ENCODE peak calls at places on chromosomes 13 and 19, in eight cellular contexts. One of them, this sample, is unnamed. For H3K4me1, the result is how much of the 10 kb centered on the place peaks cover.

GRCh38 chr13:102402292-102402691 is 444 bp upstream of the FGF14 start:
- DNase-seq in left ventricle myocardium inferior: peak
- DNase-seq in K562: no peak
- DNase-seq in right lobe of liver: peak
- DNase-seq in uterus: peak
- DNase-seq in fibroblast of lung: peak
- DNase-seq in heart right ventricle: peak
- DNase-seq in ovary: no peak
- DNase-seq in this sample: no peak

GRCh38 chr13:40251343-40252032 is 415.0 kb downstream of the FOXO1 start:
- DNase-seq in left ventricle myocardium inferior: no peak
- DNase-seq in K562: no peak
- DNase-seq in right lobe of liver: no peak
- DNase-seq in uterus: no peak
- DNase-seq in fibroblast of lung: no peak
- DNase-seq in heart right ventricle: no peak
- DNase-seq in ovary: no peak
- DNase-seq in this sample: no peak

GRCh38 chr19:45768644-45769053 is 403 bp downstream of the SIX5 start:
- DNase-seq in left ventricle myocardium inferior: peak
- DNase-seq in K562: peak
- DNase-seq in right lobe of liver: peak
- DNase-seq in uterus: no peak
- DNase-seq in fibroblast of lung: peak
- DNase-seq in heart right ventricle: peak
- DNase-seq in ovary: peak
- DNase-seq in this sample: no peak

GRCh38 chr13:30792257-30793000 is 57.1 kb downstream of the ALOX5AP start:
- DNase-seq in left ventricle myocardium inferior: peak
- DNase-seq in K562: no peak
- DNase-seq in right lobe of liver: peak
- DNase-seq in uterus: peak
- DNase-seq in fibroblast of lung: peak
- DNase-seq in heart right ventricle: peak
- DNase-seq in ovary: peak
- DNase-seq in this sample: peak

GRCh38 chr13:51804295-51805172 is 571 bp upstream of the DHRS12 start:
- DNase-seq in left ventricle myocardium inferior: no peak
- DNase-seq in K562: no peak
- DNase-seq in right lobe of liver: no peak
- DNase-seq in uterus: no peak
- DNase-seq in fibroblast of lung: no peak
- DNase-seq in heart right ventricle: no peak
- DNase-seq in ovary: no peak
- DNase-seq in this sample: peak

GRCh38 chr19:46745521-46746280 is at the start of gene FKRP:
- DNase-seq in left ventricle myocardium inferior: peak
- DNase-seq in K562: peak
- DNase-seq in right lobe of liver: no peak
- DNase-seq in uterus: peak
- DNase-seq in fibroblast of lung: no peak
- DNase-seq in heart right ventricle: peak
- DNase-seq in ovary: peak
- DNase-seq in this sample: no peak

GRCh38 chr19:29785955-29786589 is 25.7 kb upstream of the CCNE1 start:
- DNase-seq in left ventricle myocardium inferior: no peak
- DNase-seq in K562: peak
- DNase-seq in right lobe of liver: no peak
- DNase-seq in uterus: no peak
- DNase-seq in fibroblast of lung: no peak
- DNase-seq in heart right ventricle: no peak
- DNase-seq in ovary: no peak
- DNase-seq in this sample: no peak

GRCh38 chr19:18322318-18322758 is 538 bp downstream of the LSM4 start:
- DNase-seq in left ventricle myocardium inferior: peak
- DNase-seq in K562: peak
- DNase-seq in right lobe of liver: peak
- DNase-seq in uterus: no peak
- DNase-seq in fibroblast of lung: peak
- DNase-seq in heart right ventricle: no peak
- DNase-seq in ovary: no peak
- DNase-seq in this sample: no peak

GRCh38 chr19:18761531-18762110 is 29.5 kb downstream of the COMP start:
- DNase-seq in left ventricle myocardium inferior: no peak
- DNase-seq in K562: no peak
- DNase-seq in right lobe of liver: no peak
- DNase-seq in uterus: no peak
- DNase-seq in fibroblast of lung: no peak
- DNase-seq in heart right ventricle: no peak
- DNase-seq in ovary: no peak
- DNase-seq in this sample: no peak

GRCh38 chr13:59364508-59365187 is 799.1 kb downstream of the DIAPH3 start:
- DNase-seq in left ventricle myocardium inferior: no peak
- DNase-seq in K562: no peak
- DNase-seq in right lobe of liver: no peak
- DNase-seq in uterus: no peak
- DNase-seq in fibroblast of lung: no peak
- DNase-seq in heart right ventricle: no peak
- DNase-seq in ovary: no peak
- DNase-seq in this sample: no peak

GRCh38 chr19:48967346-48968178 is 2.5 kb downstream of the FTL start:
- DNase-seq in left ventricle myocardium inferior: peak
- DNase-seq in K562: no peak
- DNase-seq in right lobe of liver: peak
- DNase-seq in uterus: no peak
- DNase-seq in fibroblast of lung: peak
- DNase-seq in heart right ventricle: no peak
- DNase-seq in ovary: no peak
- DNase-seq in this sample: peak

GRCh38 chr19:7722231-7722651 is 9.7 kb downstream of the CLEC4G start:
- DNase-seq in left ventricle myocardium inferior: no peak
- DNase-seq in K562: no peak
- DNase-seq in right lobe of liver: no peak
- DNase-seq in uterus: no peak
- DNase-seq in fibroblast of lung: no peak
- DNase-seq in heart right ventricle: no peak
- DNase-seq in ovary: no peak
- DNase-seq in this sample: no peak

GRCh38 chr19:12325690-12326089 is 7.7 kb downstream of the ZNF563 start:
- DNase-seq in left ventricle myocardium inferior: no peak
- DNase-seq in K562: no peak
- DNase-seq in right lobe of liver: no peak
- DNase-seq in uterus: no peak
- DNase-seq in fibroblast of lung: no peak
- DNase-seq in heart right ventricle: no peak
- DNase-seq in ovary: no peak
- DNase-seq in this sample: no peak

GRCh38 chr13:105048685-105049084 is 1486.8 kb downstream of the EFNB2 start:
- DNase-seq in left ventricle myocardium inferior: no peak
- DNase-seq in K562: no peak
- DNase-seq in right lobe of liver: no peak
- DNase-seq in uterus: no peak
- DNase-seq in fibroblast of lung: no peak
- DNase-seq in heart right ventricle: no peak
- DNase-seq in ovary: no peak
- DNase-seq in this sample: no peak

GRCh38 chr19:3710265-3710812 is 2.2 kb downstream of the TJP3 start:
- DNase-seq in left ventricle myocardium inferior: peak
- DNase-seq in K562: peak
- DNase-seq in right lobe of liver: peak
- DNase-seq in uterus: no peak
- DNase-seq in fibroblast of lung: peak
- DNase-seq in heart right ventricle: peak
- DNase-seq in ovary: peak
- DNase-seq in this sample: peak

GRCh38 chr13:40596484-40596883 is 70.0 kb downstream of the FOXO1 start:
- DNase-seq in left ventricle myocardium inferior: no peak
- DNase-seq in K562: no peak
- DNase-seq in right lobe of liver: no peak
- DNase-seq in uterus: no peak
- DNase-seq in fibroblast of lung: no peak
- DNase-seq in heart right ventricle: no peak
- DNase-seq in ovary: no peak
- DNase-seq in this sample: no peak

GRCh38 chr19:55301459-55302331 is 17.9 kb downstream of the BRSK1 start:
- DNase-seq in left ventricle myocardium inferior: peak
- DNase-seq in K562: peak
- DNase-seq in right lobe of liver: peak
- DNase-seq in uterus: peak
- DNase-seq in fibroblast of lung: peak
- DNase-seq in heart right ventricle: peak
- DNase-seq in ovary: peak
- DNase-seq in this sample: peak

GRCh38 chr19:12527034-12527836 is 24.0 kb downstream of the ZNF564 start:
- DNase-seq in left ventricle myocardium inferior: no peak
- DNase-seq in K562: no peak
- DNase-seq in right lobe of liver: no peak
- DNase-seq in uterus: no peak
- DNase-seq in fibroblast of lung: peak
- DNase-seq in heart right ventricle: no peak
- DNase-seq in ovary: no peak
- DNase-seq in this sample: no peak

GRCh38 chr13:112450567-112451240 is 74.5 kb downstream of the SPACA7 start:
- DNase-seq in left ventricle myocardium inferior: no peak
- DNase-seq in K562: no peak
- DNase-seq in right lobe of liver: no peak
- DNase-seq in uterus: no peak
- DNase-seq in fibroblast of lung: no peak
- DNase-seq in heart right ventricle: no peak
- DNase-seq in ovary: no peak
- DNase-seq in this sample: no peak

GRCh38 chr13:51175001-51175400 is 47.2 kb upstream of the FAM124A start:
- DNase-seq in left ventricle myocardium inferior: no peak
- DNase-seq in K562: no peak
- DNase-seq in right lobe of liver: no peak
- DNase-seq in uterus: no peak
- DNase-seq in fibroblast of lung: no peak
- DNase-seq in heart right ventricle: no peak
- DNase-seq in ovary: no peak
- DNase-seq in this sample: no peak

GRCh38 chr13:107067381-107067780 is 499.4 kb upstream of the ARGLU1 start:
- DNase-seq in left ventricle myocardium inferior: no peak
- DNase-seq in K562: no peak
- DNase-seq in right lobe of liver: no peak
- DNase-seq in uterus: no peak
- DNase-seq in fibroblast of lung: no peak
- DNase-seq in heart right ventricle: no peak
- DNase-seq in ovary: no peak
- DNase-seq in this sample: no peak

GRCh38 chr13:25286308-25286968 is 850 bp downstream of the MTMR6 start:
- DNase-seq in left ventricle myocardium inferior: no peak
- DNase-seq in K562: no peak
- DNase-seq in right lobe of liver: peak
- DNase-seq in uterus: no peak
- DNase-seq in fibroblast of lung: peak
- DNase-seq in heart right ventricle: no peak
- DNase-seq in ovary: no peak
- DNase-seq in this sample: peak

GRCh38 chr13:113361406-113361805 is 2.5 kb downstream of the GRTP1 start:
- DNase-seq in left ventricle myocardium inferior: no peak
- DNase-seq in K562: no peak
- DNase-seq in right lobe of liver: no peak
- DNase-seq in uterus: no peak
- DNase-seq in fibroblast of lung: no peak
- DNase-seq in heart right ventricle: no peak
- DNase-seq in ovary: no peak
- DNase-seq in this sample: no peak

GRCh38 chr13:96822900-96823299 is 171.4 kb downstream of the OXGR1 start:
- DNase-seq in left ventricle myocardium inferior: no peak
- DNase-seq in K562: peak
- DNase-seq in right lobe of liver: no peak
- DNase-seq in uterus: no peak
- DNase-seq in fibroblast of lung: peak
- DNase-seq in heart right ventricle: no peak
- DNase-seq in ovary: no peak
- DNase-seq in this sample: peak
- TF ChIP-seq CTCF in left ventricle myocardium inferior: no peak
- TF ChIP-seq CTCF in K562: peak
- TF ChIP-seq CTCF in right lobe of liver: peak
- TF ChIP-seq CTCF in uterus: no peak
- TF ChIP-seq CTCF in fibroblast of lung: no peak
- TF ChIP-seq CTCF in heart right ventricle: no peak
- TF ChIP-seq CTCF in ovary: no peak
- TF ChIP-seq CTCF in this sample: no peak

GRCh38 chr19:16306728-16307402 is 17.8 kb upstream of the KLF2 start:
- DNase-seq in left ventricle myocardium inferior: no peak
- DNase-seq in K562: no peak
- DNase-seq in right lobe of liver: no peak
- DNase-seq in uterus: no peak
- DNase-seq in fibroblast of lung: no peak
- DNase-seq in heart right ventricle: no peak
- DNase-seq in ovary: no peak
- DNase-seq in this sample: no peak
- H3K4me3 ChIP-seq in left ventricle myocardium inferior: no peak
- H3K4me3 ChIP-seq in K562: no peak
- H3K4me3 ChIP-seq in right lobe of liver: no peak
- H3K4me3 ChIP-seq in uterus: no peak
- H3K4me3 ChIP-seq in fibroblast of lung: no peak
- H3K4me3 ChIP-seq in heart right ventricle: no peak
- H3K4me3 ChIP-seq in ovary: no peak
- H3K4me3 ChIP-seq in this sample: no peak

DNA sequence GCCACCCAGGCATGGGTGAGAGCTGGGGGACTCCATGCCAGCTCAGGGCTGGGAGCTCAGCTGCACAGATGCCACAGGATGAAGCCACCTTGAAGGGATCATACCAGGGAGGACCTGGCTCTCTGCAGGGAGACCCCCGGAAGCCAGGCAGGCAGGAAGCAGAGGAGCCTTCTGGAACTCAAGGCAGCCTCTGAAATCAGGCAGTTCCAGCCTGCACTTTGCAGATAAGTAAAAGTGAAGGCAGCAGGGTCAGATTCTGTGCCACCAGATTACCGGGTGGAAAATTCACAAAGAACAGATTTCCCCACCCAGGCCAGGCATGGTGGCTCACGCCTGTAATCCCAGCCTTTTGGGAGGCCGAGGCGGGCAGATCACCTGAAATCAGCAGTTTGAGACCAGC is 2.5 kb downstream of the TMEM259 start:
- DNase-seq in left ventricle myocardium inferior: no peak
- DNase-seq in K562: peak
- DNase-seq in right lobe of liver: no peak
- DNase-seq in uterus: no peak
- DNase-seq in fibroblast of lung: no peak
- DNase-seq in heart right ventricle: no peak
- DNase-seq in ovary: no peak
- DNase-seq in this sample: no peak
- H3K4me1 ChIP-seq in left ventricle myocardium inferior: half or more
- H3K4me1 ChIP-seq in K562: half or more
- H3K4me1 ChIP-seq in right lobe of liver: under half
- H3K4me1 ChIP-seq in uterus: under half
- H3K4me1 ChIP-seq in fibroblast of lung: under half
- H3K4me1 ChIP-seq in heart right ventricle: half or more
- H3K4me1 ChIP-seq in ovary: under half
- H3K4me1 ChIP-seq in this sample: half or more

DNA sequence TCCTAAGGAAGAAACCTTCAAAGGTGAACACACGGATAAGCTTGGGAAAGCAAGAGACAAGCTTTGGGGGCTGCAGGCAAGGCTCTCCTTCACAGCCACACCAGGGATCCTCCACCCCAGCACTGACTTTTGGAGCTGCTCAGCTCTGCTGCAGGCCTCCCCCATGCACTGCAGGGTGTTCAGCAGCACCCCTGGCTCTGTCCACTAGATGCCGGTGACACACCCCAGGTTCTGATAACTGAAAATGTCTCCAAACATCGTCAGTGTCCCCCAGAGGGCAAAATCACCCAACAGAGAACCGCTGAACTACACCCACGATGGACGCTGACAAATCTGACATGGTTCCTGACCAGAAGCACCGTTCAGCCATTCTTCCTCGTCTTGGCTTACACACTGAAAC is 90.5 kb downstream of the STK24 start:
- DNase-seq in left ventricle myocardium inferior: no peak
- DNase-seq in K562: no peak
- DNase-seq in right lobe of liver: no peak
- DNase-seq in uterus: no peak
- DNase-seq in fibroblast of lung: no peak
- DNase-seq in heart right ventricle: no peak
- DNase-seq in ovary: no peak
- DNase-seq in this sample: no peak
- TF ChIP-seq CTCF in left ventricle myocardium inferior: no peak
- TF ChIP-seq CTCF in K562: peak
- TF ChIP-seq CTCF in right lobe of liver: no peak
- TF ChIP-seq CTCF in uterus: no peak
- TF ChIP-seq CTCF in fibroblast of lung: no peak
- TF ChIP-seq CTCF in heart right ventricle: no peak
- TF ChIP-seq CTCF in ovary: no peak
- TF ChIP-seq CTCF in this sample: no peak